ENCODE peak calls at places on chromosomes 13 and 19, in five cellular contexts. T is heart right ventricle, W is tibial nerve, O is psoas muscle, Y is mesendoderm. D is an unnamed sample.

GRCh38 chr13:99610702-99611289 is 109.5 kb downstream of the TM9SF2 start:
- DNase-seq in O (no peak), T (no peak), W (no peak), Y (peak; percentile 69), D (no peak)

GRCh38 chr19:17318966-17319365 is 9.6 kb downstream of the DDA1 start:
- DNase-seq in W (no peak), Y (no peak), O (no peak), T (no peak), D (no peak)

GRCh38 chr19:16260160-16260793 is 62.6 kb downstream of the AP1M1 start:
- DNase-seq in O (no peak), T (no peak), W (no peak), Y (no peak), D (no peak)

GRCh38 chr19:44891016-44891882 is at the start of gene TOMM40:
- DNase-seq in W (peak; percentile 100), T (no peak), Y (peak; percentile 70), O (peak; percentile 100), D (no peak)

GRCh38 chr19:11130824-11131455 is 24.6 kb downstream of the SPC24 start:
- DNase-seq in O (peak; percentile 85), W (peak; percentile 66), T (peak; percentile 83), Y (peak; percentile 94), D (peak; percentile 84)

GRCh38 chr19:13920940-13921744 is 15.1 kb downstream of the CC2D1A start:
- DNase-seq in T (no peak), Y (peak; percentile 89), O (no peak), W (no peak), D (peak; percentile 78)

GRCh38 chr13:31433756-31434155 is 234.0 kb downstream of the B3GLCT start:
- DNase-seq in O (no peak), T (no peak), W (no peak), Y (no peak), D (no peak)

GRCh38 chr19:49786432-49786831 is 19.6 kb downstream of the AP2A1 start:
- DNase-seq in T (no peak), O (no peak), Y (peak; percentile 57), W (no peak), D (peak; percentile 77)

GRCh38 chr19:17243340-17243853 is 2.3 kb downstream of the NR2F6 start:
- DNase-seq in Y (no peak), W (no peak), T (no peak), O (no peak), D (no peak)

DNA sequence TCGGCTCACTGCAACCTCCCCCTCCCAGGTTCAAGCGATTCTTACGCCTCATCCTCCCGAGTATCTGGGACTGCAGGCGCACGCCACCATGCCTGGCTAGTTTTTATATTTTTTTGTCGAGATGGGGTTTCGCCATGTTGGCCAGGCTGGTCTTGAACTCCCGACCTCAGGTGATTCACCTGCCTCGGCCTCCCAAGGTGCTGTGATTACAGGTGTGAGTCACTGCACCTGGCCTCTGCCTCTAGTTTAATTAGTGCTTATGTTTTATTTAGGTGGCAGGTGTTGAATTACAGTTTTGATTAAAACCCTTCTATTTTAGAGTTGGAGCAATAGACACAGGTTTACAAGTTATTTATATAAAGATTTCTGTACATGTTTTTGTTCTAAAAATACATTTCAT is 42.8 kb downstream of the ATP11A start:
- DNase-seq in Y (no peak), W (no peak), O (no peak), T (no peak), D (no peak)
- H3K4me1 ChIP-seq in Y (peaks cover 4% of the 10 kb centered on the region), W (no peaks in the 10 kb centered on the region), O (peaks cover 21% of the 10 kb centered on the region), T (peaks cover 51% of the 10 kb centered on the region), D (peaks cover 13% of the 10 kb centered on the region)

DNA sequence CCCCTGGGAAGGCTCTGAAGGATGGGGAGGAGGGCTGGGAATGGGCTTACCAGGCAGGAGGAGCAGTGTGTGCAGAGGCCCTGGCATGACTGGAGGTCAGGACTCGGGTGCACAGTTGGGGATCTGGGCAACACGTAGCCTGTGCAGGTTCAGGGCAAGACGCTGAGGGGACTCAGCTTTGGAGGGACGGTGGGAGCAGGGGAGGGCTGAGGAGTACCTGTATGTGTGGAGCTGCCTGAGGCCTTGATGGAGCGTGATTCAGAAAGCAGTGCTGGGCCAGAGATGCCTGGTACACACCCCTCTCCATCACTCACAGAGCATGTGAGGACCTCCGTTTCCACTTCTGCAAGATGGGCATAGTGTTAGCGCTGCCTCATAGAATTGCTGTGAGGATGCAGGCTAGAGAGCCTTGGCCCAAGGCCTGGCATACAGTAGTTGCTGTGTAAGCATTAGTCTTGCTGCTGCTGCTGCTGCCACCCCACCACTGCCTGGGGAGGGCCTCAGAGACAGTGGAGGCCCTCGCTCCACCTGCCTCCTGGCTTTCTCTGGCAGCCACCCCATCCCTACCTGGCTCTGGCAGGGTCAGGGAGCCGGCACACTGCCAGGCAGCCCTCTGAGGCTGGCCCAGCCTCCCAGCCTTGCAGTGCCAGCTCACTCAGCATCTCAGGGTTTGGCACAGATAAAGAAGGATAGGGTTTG is 2.4 kb downstream of the PAK4 start:
- DNase-seq in Y (no peak), O (no peak), W (no peak), T (no peak), D (no peak)
- H3K4me3 ChIP-seq in Y (no peak overlapping the region), O (no peak overlapping the region), W (no peak overlapping the region), T (no peak overlapping the region), D (no peak overlapping the region)

DNA sequence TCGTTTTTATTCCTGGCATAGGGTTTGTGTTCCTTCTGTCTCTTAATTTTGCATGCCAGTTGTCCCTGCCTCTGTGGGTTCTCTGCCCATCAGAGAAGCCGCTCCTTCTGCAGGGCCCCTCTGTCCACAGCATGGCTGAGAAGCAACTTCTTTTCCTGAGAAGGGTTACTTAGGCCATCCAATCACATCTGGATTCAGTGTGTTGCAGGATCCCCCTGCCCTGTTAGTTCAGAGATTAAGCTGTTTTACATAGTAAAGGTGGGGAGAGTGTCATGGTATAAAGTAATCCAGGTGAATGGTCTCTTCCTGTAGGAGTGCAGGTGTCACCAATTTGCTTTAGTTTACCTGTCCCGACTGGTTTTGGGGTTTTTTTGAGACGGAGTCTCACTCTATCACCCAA is 22.9 kb upstream of the GARRE1 start:
- DNase-seq in W (no peak), Y (no peak), T (no peak), O (no peak), D (no peak)
- H3K4me1 ChIP-seq in W (peaks cover 43% of the 10 kb centered on the region), Y (no peaks in the 10 kb centered on the region), T (peaks cover 18% of the 10 kb centered on the region), O (peaks cover 7% of the 10 kb centered on the region), D (peaks cover 3% of the 10 kb centered on the region)

GRCh38 chr19:35863018-35863417 is 5.4 kb upstream of the APLP1 start:
- DNase-seq in O (no peak), T (no peak), W (no peak), Y (no peak), D (no peak)
- H3K4me3 ChIP-seq in O (no peak overlapping the region), T (no peak overlapping the region), W (no peak overlapping the region), Y (no peak overlapping the region), D (no peak overlapping the region)

GRCh38 chr13:40452038-40452666 is 214.3 kb downstream of the FOXO1 start:
- DNase-seq in O (no peak), W (no peak), Y (no peak), T (no peak), D (no peak)

GRCh38 chr13:40444241-40444640 is 222.2 kb downstream of the FOXO1 start:
- DNase-seq in O (no peak), W (no peak), T (no peak), Y (no peak), D (no peak)

GRCh38 chr13:40445557-40445990 is 220.9 kb downstream of the FOXO1 start:
- DNase-seq in Y (peak; percentile 42), T (peak; percentile 56), O (peak; percentile 72), W (no peak), D (no peak)

GRCh38 chr13:40446365-40446764 is 220.1 kb downstream of the FOXO1 start:
- DNase-seq in T (no peak), Y (no peak), O (no peak), W (no peak), D (no peak)

DNA sequence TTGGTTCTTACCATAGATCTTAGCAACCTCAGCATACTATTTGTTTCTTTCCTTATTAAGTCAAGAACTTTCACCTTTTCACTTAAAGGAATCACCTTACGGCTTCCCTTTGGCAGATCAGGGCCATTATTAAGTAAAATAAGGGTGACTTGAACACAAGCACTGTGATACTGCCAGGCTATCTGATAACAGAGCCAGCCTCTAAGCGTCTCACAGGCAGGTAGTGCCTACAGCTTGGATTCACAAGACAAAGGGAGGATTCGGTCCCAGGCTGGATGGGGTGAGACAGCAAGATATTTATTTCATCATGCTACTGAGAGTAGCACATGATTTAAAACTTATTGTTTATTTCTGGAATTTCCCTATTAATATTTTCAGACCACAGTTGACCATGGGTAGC is 218.6 kb downstream of the FOXO1 start:
- DNase-seq in W (no peak), Y (no peak), O (no peak), T (no peak), D (no peak)
- H3K4me1 ChIP-seq in W (peaks cover 14% of the 10 kb centered on the region), Y (no peaks in the 10 kb centered on the region), O (peaks cover 4% of the 10 kb centered on the region), T (peaks cover 38% of the 10 kb centered on the region), D (no peaks in the 10 kb centered on the region)

DNA sequence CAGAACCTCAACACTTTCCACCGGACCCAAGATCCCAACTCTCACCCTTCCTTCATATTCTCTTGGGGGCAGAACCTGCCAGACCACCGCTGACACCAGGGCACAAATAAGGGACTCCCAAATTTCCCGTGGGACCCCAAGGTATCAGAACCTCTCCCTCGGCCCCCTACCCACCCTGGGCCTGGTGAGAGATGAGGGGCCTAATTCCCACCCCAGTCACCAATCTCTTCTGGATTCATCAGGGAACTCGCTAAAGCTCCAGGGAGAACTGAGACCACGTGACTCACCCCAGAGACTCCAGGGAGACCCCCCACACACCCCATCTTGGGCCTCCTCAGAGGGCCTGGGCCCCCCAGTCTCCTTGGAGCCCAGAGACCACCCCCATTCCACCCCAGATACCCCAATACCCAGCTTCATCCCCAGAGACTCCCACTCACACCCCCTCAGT is 1.8 kb downstream of the LMNB2 start:
- DNase-seq in Y (no peak), O (no peak), W (no peak), T (no peak), D (no peak)
- H3K4me3 ChIP-seq in Y (no peak overlapping the region), O (no peak overlapping the region), W (no peak overlapping the region), T (peak overlapping the region; percentile 90), D (no peak overlapping the region)

DNA sequence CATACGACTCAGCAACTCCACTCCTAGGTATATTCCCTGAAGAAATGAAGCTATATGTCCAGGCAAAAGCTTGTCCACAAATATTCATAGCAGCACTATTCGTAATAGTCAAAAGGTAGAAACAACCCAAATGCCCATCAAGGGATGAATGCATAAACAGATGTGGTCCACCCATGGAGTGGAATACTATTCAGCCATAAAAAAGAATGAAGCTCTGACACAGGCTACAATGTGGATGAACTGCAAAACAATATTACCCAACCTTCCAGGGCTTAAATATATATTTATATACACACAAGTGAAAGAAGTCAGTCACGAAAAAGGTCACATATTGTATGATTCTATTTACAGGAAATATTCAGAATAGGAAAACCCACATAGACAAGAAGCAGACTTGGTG is 19.7 kb downstream of the RFX2 start:
- DNase-seq in O (no peak), Y (no peak), W (no peak), T (no peak), D (no peak)
- H3K4me1 ChIP-seq in O (peaks cover 2% of the 10 kb centered on the region), Y (no peaks in the 10 kb centered on the region), W (peaks cover 57% of the 10 kb centered on the region), T (peaks cover 38% of the 10 kb centered on the region), D (peaks cover 15% of the 10 kb centered on the region)

DNA sequence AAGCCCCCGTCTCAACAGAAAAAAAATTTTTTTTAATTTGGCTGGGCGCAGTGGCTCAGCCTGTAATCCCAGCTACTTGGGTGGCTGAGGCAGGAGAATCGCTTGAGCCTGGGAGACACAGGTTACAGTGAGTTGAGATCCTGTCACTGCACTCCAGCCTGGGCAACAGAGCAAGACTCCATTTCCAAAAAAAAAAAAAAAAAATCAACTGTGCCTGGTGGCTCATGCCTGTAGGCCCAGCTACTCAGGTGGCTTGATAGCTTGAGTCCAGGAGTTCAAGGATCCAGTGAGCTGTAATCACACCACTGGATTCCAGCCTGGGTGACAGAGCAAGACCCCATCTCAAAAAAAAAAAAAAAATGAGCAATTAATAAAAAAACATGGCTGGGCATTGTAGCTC is 1.3 kb upstream of the DOHH start:
- DNase-seq in Y (no peak), O (no peak), W (no peak), T (no peak), D (no peak)
- H3K4me3 ChIP-seq in Y (no peak overlapping the region), O (no peak overlapping the region), W (no peak overlapping the region), T (no peak overlapping the region), D (no peak overlapping the region)

D was measured in testis.